ENCODE peak calls at places on chromosome 7, in six cellular contexts. L, K, T, E, M and D are unnamed samples.

GRCh38 chr7:150368098-150368883 is at the start of gene REPIN1:
- DNase-seq in L (peak; percentile 79), M (peak; percentile 84), E (peak; percentile 99), K (peak; percentile 95), T (peak; percentile 95), D (peak; percentile 95)

GRCh38 chr7:134480730-134481129 is 21.8 kb upstream of the AKR1B1 start:
- DNase-seq in E (no peak), T (no peak), M (peak; percentile 54), L (peak; percentile 35), K (no peak), D (no peak)

GRCh38 chr7:46296526-46296925 is 375.5 kb upstream of the IGFBP3 start:
- DNase-seq in L (no peak), E (no peak), M (no peak), T (no peak), K (no peak), D (no peak)

GRCh38 chr7:75818462-75818861 is 4.9 kb upstream of the CCL24 start:
- DNase-seq in M (no peak), K (no peak), L (no peak), E (no peak), T (no peak), D (no peak)

GRCh38 chr7:66847879-66848810 is 72.9 kb upstream of the TMEM248 start:
- DNase-seq in M (peak; percentile 50), T (no peak), L (peak; percentile 91), E (no peak), K (no peak), D (no peak)

GRCh38 chr7:149286811-149287400 is 24.9 kb downstream of the ZNF783 start:
- DNase-seq in E (no peak), T (no peak), M (no peak), L (peak; percentile 4), K (no peak), D (no peak)

GRCh38 chr7:14170872-14171271 is 181.4 kb upstream of the ETV1 start:
- DNase-seq in T (no peak), L (no peak), K (no peak), E (no peak), M (no peak), D (no peak)

GRCh38 chr7:137687556-137688280 is 159.1 kb downstream of the DGKI start:
- DNase-seq in M (no peak), T (no peak), L (peak; percentile 71), E (no peak), K (no peak), D (no peak)

GRCh38 chr7:106177295-106177690 is 65.2 kb upstream of the SYPL1 start:
- DNase-seq in M (no peak), L (peak; percentile 24), K (no peak), T (no peak), E (no peak), D (no peak)

GRCh38 chr7:503575-504111 is 16.0 kb downstream of the PDGFA start:
- DNase-seq in T (peak; percentile 91), K (peak; percentile 79), E (no peak), M (no peak), L (no peak), D (peak; percentile 62)

GRCh38 chr7:108459922-108460551 is 3.8 kb upstream of the NRCAM start:
- DNase-seq in E (peak; percentile 29), L (no peak), M (peak; percentile 70), K (no peak), T (no peak), D (no peak)

GRCh38 chr7:105202561-105203130 is 186.1 kb downstream of the SRPK2 start:
- DNase-seq in M (no peak), K (no peak), L (peak; percentile 33), T (no peak), E (no peak), D (no peak)

GRCh38 chr7:70569335-70569819 is 562.6 kb upstream of the GALNT17 start:
- DNase-seq in K (no peak), T (no peak), M (no peak), E (peak; percentile 41), L (no peak), D (no peak)

GRCh38 chr7:129828989-129829676 is 123.6 kb downstream of the UBE2H start:
- DNase-seq in K (no peak), L (no peak), M (peak; percentile 79), E (no peak), T (no peak), D (no peak)

GRCh38 chr7:55154096-55154495 is 135.3 kb downstream of the EGFR start:
- DNase-seq in K (no peak), T (no peak), E (no peak), M (no peak), L (no peak), D (no peak)

GRCh38 chr7:23093546-23093945 is 12.0 kb upstream of the KLHL7 start:
- DNase-seq in M (no peak), T (no peak), E (no peak), K (no peak), L (peak; percentile 65), D (no peak)

GRCh38 chr7:70678621-70679251 is 453.2 kb upstream of the GALNT17 start:
- DNase-seq in T (no peak), L (peak; percentile 57), E (no peak), K (no peak), M (no peak), D (no peak)

GRCh38 chr7:1918063-1918645 is 248.1 kb downstream of the ELFN1 start:
- DNase-seq in E (no peak), T (peak; percentile 41), K (no peak), M (no peak), L (no peak), D (peak; percentile 12)

GRCh38 chr7:74579800-74580685 is 77.5 kb upstream of the GTF2I start:
- DNase-seq in K (peak; percentile 81), E (no peak), M (no peak), L (peak; percentile 36), T (peak; percentile 63), D (no peak)

GRCh38 chr7:68317476-68317875 is 1280.8 kb upstream of the AUTS2 start:
- DNase-seq in M (no peak), E (no peak), L (no peak), K (no peak), T (no peak), D (no peak)

GRCh38 chr7:150963707-150964559 is 14.2 kb downstream of the KCNH2 start:
- DNase-seq in M (no peak), L (no peak), T (no peak), E (no peak), K (no peak), D (peak; percentile 22)

GRCh38 chr7:70044064-70044463 is 445.8 kb downstream of the AUTS2 start:
- DNase-seq in K (no peak), T (no peak), E (no peak), M (peak; percentile 51), L (no peak), D (no peak)

GRCh38 chr7:77691892-77692491 is 4.3 kb upstream of the RSBN1L start:
- DNase-seq in K (no peak), T (no peak), M (no peak), E (no peak), L (no peak), D (no peak)

GRCh38 chr7:111860248-111860647 is 298.0 kb upstream of the IMMP2L start:
- DNase-seq in T (no peak), E (no peak), L (no peak), K (no peak), M (no peak), D (no peak)

GRCh38 chr7:50274361-50274760 is 30.2 kb upstream of the IKZF1 start:
- DNase-seq in M (no peak), K (no peak), E (no peak), L (no peak), T (no peak), D (no peak)

GRCh38 chr7:30308392-30308791 is 24.0 kb downstream of the ZNRF2 start:
- DNase-seq in T (no peak), E (no peak), K (no peak), L (peak; percentile 12), M (no peak), D (no peak)

GRCh38 chr7:100867040-100867795 is at the start of gene TRIP6:
- DNase-seq in L (peak; percentile 93), T (peak; percentile 88), E (peak; percentile 99), K (peak; percentile 95), M (peak; percentile 95), D (peak; percentile 86)
- H3K4me3 ChIP-seq in L (peak within 1 kb of the TSS; percentile 97), T (peak within 1 kb of the TSS; percentile 86), E (peak within 1 kb of the TSS; percentile 90), K (peak within 1 kb of the TSS; percentile 85), M (peak within 1 kb of the TSS; percentile 100), D (peak within 1 kb of the TSS; percentile 94)

DNA sequence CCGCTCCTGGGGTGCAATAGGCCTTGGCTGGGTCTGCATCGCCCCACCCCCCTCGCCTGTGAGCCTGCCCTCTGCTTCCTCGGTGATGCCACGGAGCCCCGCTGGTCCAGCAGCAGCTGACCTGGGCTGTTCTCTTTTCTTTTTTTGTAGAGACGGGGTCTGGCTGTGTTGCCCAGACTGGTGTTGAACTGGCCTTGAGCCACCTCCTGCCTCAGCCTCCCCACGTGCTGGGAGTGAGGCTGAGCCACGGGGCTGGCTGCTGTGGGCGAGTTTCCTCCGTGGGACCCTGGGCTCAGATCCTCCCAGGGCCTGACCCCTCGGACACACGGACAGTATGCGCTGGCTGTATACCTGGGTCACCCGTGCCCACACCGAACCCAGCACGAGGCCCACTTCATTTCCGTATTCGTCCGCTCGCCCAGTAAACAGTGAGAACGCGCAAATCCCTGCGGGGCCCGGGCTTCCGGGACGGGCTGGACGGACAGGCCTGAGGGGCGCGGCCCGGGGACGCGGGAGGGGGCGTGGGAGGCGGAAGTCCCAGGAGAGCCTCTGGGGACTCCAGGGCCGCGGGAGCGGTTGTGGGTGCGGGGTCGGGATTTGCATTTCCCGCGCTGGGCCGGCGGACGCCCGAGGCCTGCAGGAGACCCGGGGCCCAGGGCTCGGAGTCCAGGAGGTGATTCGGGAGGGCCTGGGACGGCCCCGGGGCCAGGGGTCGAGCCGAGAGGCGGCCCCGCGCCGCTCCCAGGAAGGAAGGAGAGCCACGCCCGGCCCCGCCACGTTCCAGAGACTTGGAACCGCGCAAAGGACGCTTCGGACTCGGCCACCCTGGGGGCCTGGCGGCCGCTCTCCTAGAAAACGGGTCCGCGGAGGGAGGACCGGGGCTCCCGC is 57.8 kb upstream of the DNAJB6 start:
- DNase-seq in T (peak; percentile 78), L (no peak), M (peak; percentile 68), K (no peak), E (peak; percentile 76), D (peak; percentile 71)
- H3K27ac ChIP-seq in T (peak overlapping the region; percentile 65), L (no peak overlapping the region), M (no peak overlapping the region), K (peak overlapping the region; percentile 41), E (no peak overlapping the region), D (no peak overlapping the region)

GRCh38 chr7:117035463-117035862 is 82.2 kb downstream of the ST7 start:
- DNase-seq in E (no peak), M (no peak), L (no peak), K (no peak), T (no peak), D (no peak)
- TF ChIP-seq CTCF in E (no peak), M (no peak), L (peak; percentile 6), K (no peak), T (no peak), D (no peak)

DNA sequence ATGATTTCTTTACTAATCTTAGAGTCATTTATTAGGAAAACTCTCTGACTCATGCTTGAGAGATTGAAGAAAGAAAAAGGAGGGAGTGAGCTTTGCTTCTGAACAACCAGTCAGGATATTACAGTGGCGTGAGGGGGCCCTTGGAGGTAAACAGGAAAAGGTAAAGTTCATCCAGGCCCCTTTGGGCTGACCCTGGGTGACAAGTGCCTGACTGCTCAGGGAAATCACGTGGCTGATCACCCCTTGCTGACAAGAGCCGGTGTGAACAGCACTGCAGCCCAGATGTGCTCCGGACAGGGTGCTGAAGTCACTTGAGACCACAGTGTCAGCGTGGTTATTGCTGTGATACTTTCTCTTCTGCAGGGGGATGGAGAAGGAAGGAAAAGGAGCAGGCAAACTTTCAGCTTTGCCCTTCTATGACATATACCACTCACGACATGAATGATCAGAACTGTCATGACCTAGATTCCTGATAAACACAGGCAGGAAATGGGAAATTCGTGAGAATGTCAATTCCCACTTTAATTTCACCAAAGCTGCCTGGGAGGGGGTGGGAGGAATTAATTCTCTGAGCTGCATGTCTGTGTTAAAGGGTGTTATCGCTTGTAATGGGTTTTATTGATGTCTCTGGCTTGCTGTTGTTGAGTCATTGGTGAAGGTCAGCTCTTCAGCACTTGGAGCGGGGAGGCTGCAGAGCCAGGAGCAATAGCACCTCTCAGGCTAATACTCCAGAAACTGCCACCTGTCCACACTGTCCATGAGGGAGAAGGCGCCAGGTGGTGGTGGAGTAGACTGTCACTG is 139.8 kb upstream of the AOAH start:
- DNase-seq in M (no peak), T (no peak), K (no peak), L (no peak), E (no peak), D (no peak)
- H3K4me3 ChIP-seq in M (no peak overlapping the region), T (no peak overlapping the region), K (no peak overlapping the region), L (no peak overlapping the region), E (no peak overlapping the region), D (no peak overlapping the region)